ENCODE peak calls at places on chromosomes 11 and 22, in seven cellular contexts. One of them, this sample, is unnamed.
A peak's percentile ranks its signal among the peaks of the same experiment; 100 is the strongest.

GRCh38 chr22:36374603-36375024 is 13.2 kb downstream of the MYH9 start:
- DNase-seq in esophagus squamous epithelium: no peak
- DNase-seq in keratinocyte: no peak
- DNase-seq in fibroblast of mammary gland: peak; percentile 84
- DNase-seq in A549: no peak
- DNase-seq in thoracic aorta: no peak
- DNase-seq in adrenal gland: no peak
- DNase-seq in this sample: peak; percentile 78

GRCh38 chr11:62980133-62980760 is 4.5 kb downstream of the SLC22A6 start:
- DNase-seq in esophagus squamous epithelium: no peak
- DNase-seq in keratinocyte: no peak
- DNase-seq in fibroblast of mammary gland: peak; percentile 2
- DNase-seq in A549: no peak
- DNase-seq in thoracic aorta: no peak
- DNase-seq in adrenal gland: no peak
- DNase-seq in this sample: no peak

GRCh38 chr11:76419896-76420295 is 24.9 kb upstream of the EMSY start:
- DNase-seq in esophagus squamous epithelium: no peak
- DNase-seq in keratinocyte: no peak
- DNase-seq in fibroblast of mammary gland: peak; percentile 6
- DNase-seq in A549: peak; percentile 60
- DNase-seq in thoracic aorta: no peak
- DNase-seq in adrenal gland: no peak
- DNase-seq in this sample: no peak

GRCh38 chr22:23816552-23816976 is 22.2 kb downstream of the DERL3 start:
- DNase-seq in esophagus squamous epithelium: no peak
- DNase-seq in keratinocyte: no peak
- DNase-seq in fibroblast of mammary gland: no peak
- DNase-seq in A549: no peak
- DNase-seq in thoracic aorta: no peak
- DNase-seq in adrenal gland: no peak
- DNase-seq in this sample: no peak

GRCh38 chr11:79263001-79263400 is 177.8 kb downstream of the TENM4 start:
- DNase-seq in esophagus squamous epithelium: no peak
- DNase-seq in keratinocyte: no peak
- DNase-seq in fibroblast of mammary gland: no peak
- DNase-seq in A549: no peak
- DNase-seq in thoracic aorta: no peak
- DNase-seq in adrenal gland: no peak
- DNase-seq in this sample: no peak

GRCh38 chr11:64057890-64058289 is 22.2 kb downstream of the FLRT1 start:
- DNase-seq in esophagus squamous epithelium: no peak
- DNase-seq in keratinocyte: no peak
- DNase-seq in fibroblast of mammary gland: no peak
- DNase-seq in A549: no peak
- DNase-seq in thoracic aorta: no peak
- DNase-seq in adrenal gland: no peak
- DNase-seq in this sample: no peak

GRCh38 chr22:47619631-47620030 is 857.2 kb downstream of the TBC1D22A start:
- DNase-seq in esophagus squamous epithelium: no peak
- DNase-seq in keratinocyte: no peak
- DNase-seq in fibroblast of mammary gland: no peak
- DNase-seq in A549: no peak
- DNase-seq in thoracic aorta: no peak
- DNase-seq in adrenal gland: peak; percentile 38
- DNase-seq in this sample: peak; percentile 19

GRCh38 chr11:16096336-16096735 is 260.0 kb downstream of the SOX6 start:
- DNase-seq in esophagus squamous epithelium: no peak
- DNase-seq in keratinocyte: no peak
- DNase-seq in fibroblast of mammary gland: no peak
- DNase-seq in A549: no peak
- DNase-seq in thoracic aorta: no peak
- DNase-seq in adrenal gland: no peak
- DNase-seq in this sample: no peak

GRCh38 chr11:11746454-11746853 is 95.3 kb upstream of the USP47 start:
- DNase-seq in esophagus squamous epithelium: no peak
- DNase-seq in keratinocyte: no peak
- DNase-seq in fibroblast of mammary gland: no peak
- DNase-seq in A549: no peak
- DNase-seq in thoracic aorta: no peak
- DNase-seq in adrenal gland: no peak
- DNase-seq in this sample: no peak

GRCh38 chr11:78841451-78842060 is 266.9 kb upstream of the NARS2 start:
- DNase-seq in esophagus squamous epithelium: no peak
- DNase-seq in keratinocyte: no peak
- DNase-seq in fibroblast of mammary gland: peak; percentile 58
- DNase-seq in A549: no peak
- DNase-seq in thoracic aorta: no peak
- DNase-seq in adrenal gland: no peak
- DNase-seq in this sample: no peak

GRCh38 chr11:69657911-69658605 is 17.1 kb downstream of the LTO1 start:
- DNase-seq in esophagus squamous epithelium: no peak
- DNase-seq in keratinocyte: no peak
- DNase-seq in fibroblast of mammary gland: no peak
- DNase-seq in A549: no peak
- DNase-seq in thoracic aorta: no peak
- DNase-seq in adrenal gland: no peak
- DNase-seq in this sample: no peak

GRCh38 chr22:35150163-35151107 is 84.5 kb downstream of the ISX start:
- DNase-seq in esophagus squamous epithelium: no peak
- DNase-seq in keratinocyte: no peak
- DNase-seq in fibroblast of mammary gland: peak; percentile 37
- DNase-seq in A549: peak; percentile 13
- DNase-seq in thoracic aorta: no peak
- DNase-seq in adrenal gland: peak; percentile 73
- DNase-seq in this sample: no peak

GRCh38 chr11:45383229-45383628 is 97.1 kb upstream of the SYT13 start:
- DNase-seq in esophagus squamous epithelium: no peak
- DNase-seq in keratinocyte: no peak
- DNase-seq in fibroblast of mammary gland: peak; percentile 33
- DNase-seq in A549: no peak
- DNase-seq in thoracic aorta: no peak
- DNase-seq in adrenal gland: no peak
- DNase-seq in this sample: no peak

GRCh38 chr11:76626921-76627391 is 43.6 kb downstream of the LRRC32 start:
- DNase-seq in esophagus squamous epithelium: no peak
- DNase-seq in keratinocyte: no peak
- DNase-seq in fibroblast of mammary gland: no peak
- DNase-seq in A549: no peak
- DNase-seq in thoracic aorta: no peak
- DNase-seq in adrenal gland: peak; percentile 46
- DNase-seq in this sample: peak; percentile 89

GRCh38 chr11:103898065-103898464 is 138.4 kb upstream of the DDI1 start:
- DNase-seq in esophagus squamous epithelium: no peak
- DNase-seq in keratinocyte: no peak
- DNase-seq in fibroblast of mammary gland: no peak
- DNase-seq in A549: no peak
- DNase-seq in thoracic aorta: no peak
- DNase-seq in adrenal gland: no peak
- DNase-seq in this sample: no peak

GRCh38 chr22:19974233-19974861 is 32.7 kb upstream of the TXNRD2 start:
- DNase-seq in esophagus squamous epithelium: no peak
- DNase-seq in keratinocyte: no peak
- DNase-seq in fibroblast of mammary gland: peak; percentile 43
- DNase-seq in A549: peak; percentile 57
- DNase-seq in thoracic aorta: no peak
- DNase-seq in adrenal gland: peak; percentile 80
- DNase-seq in this sample: no peak

GRCh38 chr11:2661173-2662023 is 38.4 kb downstream of the KCNQ1OT1 start:
- DNase-seq in esophagus squamous epithelium: no peak
- DNase-seq in keratinocyte: no peak
- DNase-seq in fibroblast of mammary gland: no peak
- DNase-seq in A549: no peak
- DNase-seq in thoracic aorta: no peak
- DNase-seq in adrenal gland: peak; percentile 45
- DNase-seq in this sample: no peak

GRCh38 chr11:45266693-45267451 is 19.3 kb downstream of the SYT13 start:
- DNase-seq in esophagus squamous epithelium: no peak
- DNase-seq in keratinocyte: no peak
- DNase-seq in fibroblast of mammary gland: no peak
- DNase-seq in A549: no peak
- DNase-seq in thoracic aorta: no peak
- DNase-seq in adrenal gland: no peak
- DNase-seq in this sample: no peak

GRCh38 chr11:67357831-67358555 is 4.6 kb upstream of the POLD4 start:
- DNase-seq in esophagus squamous epithelium: no peak
- DNase-seq in keratinocyte: no peak
- DNase-seq in fibroblast of mammary gland: peak; percentile 50
- DNase-seq in A549: peak; percentile 43
- DNase-seq in thoracic aorta: no peak
- DNase-seq in adrenal gland: no peak
- DNase-seq in this sample: no peak

GRCh38 chr11:109731451-109731850 is 309.5 kb downstream of the C11orf87 start:
- DNase-seq in esophagus squamous epithelium: no peak
- DNase-seq in keratinocyte: no peak
- DNase-seq in fibroblast of mammary gland: no peak
- DNase-seq in A549: no peak
- DNase-seq in thoracic aorta: no peak
- DNase-seq in adrenal gland: no peak
- DNase-seq in this sample: no peak

GRCh38 chr11:46386674-46387073 is 4.9 kb downstream of the CHRM4 start:
- DNase-seq in esophagus squamous epithelium: no peak
- DNase-seq in keratinocyte: peak; percentile 35
- DNase-seq in fibroblast of mammary gland: peak; percentile 52
- DNase-seq in A549: no peak
- DNase-seq in thoracic aorta: no peak
- DNase-seq in adrenal gland: no peak
- DNase-seq in this sample: no peak

GRCh38 chr11:61054513-61054912 is 47.8 kb upstream of the CD5 start:
- DNase-seq in esophagus squamous epithelium: no peak
- DNase-seq in keratinocyte: no peak
- DNase-seq in fibroblast of mammary gland: no peak
- DNase-seq in A549: no peak
- DNase-seq in thoracic aorta: no peak
- DNase-seq in adrenal gland: no peak
- DNase-seq in this sample: no peak

GRCh38 chr22:46537221-46537945 is at the start of gene CELSR1:
- DNase-seq in esophagus squamous epithelium: no peak
- DNase-seq in keratinocyte: no peak
- DNase-seq in fibroblast of mammary gland: no peak
- DNase-seq in A549: peak; percentile 72
- DNase-seq in thoracic aorta: no peak
- DNase-seq in adrenal gland: no peak
- DNase-seq in this sample: no peak

GRCh38 chr11:56906683-56907148 is 82.0 kb upstream of the OR5AK2 start:
- DNase-seq in esophagus squamous epithelium: no peak
- DNase-seq in keratinocyte: peak; percentile 71
- DNase-seq in fibroblast of mammary gland: no peak
- DNase-seq in A549: peak; percentile 33
- DNase-seq in thoracic aorta: no peak
- DNase-seq in adrenal gland: no peak
- DNase-seq in this sample: no peak

GRCh38 chr11:106369224-106369623 is 291.8 kb downstream of the AASDHPPT start:
- DNase-seq in esophagus squamous epithelium: no peak
- DNase-seq in keratinocyte: no peak
- DNase-seq in fibroblast of mammary gland: peak; percentile 9
- DNase-seq in A549: no peak
- DNase-seq in thoracic aorta: no peak
- DNase-seq in adrenal gland: no peak
- DNase-seq in this sample: no peak
- TF ChIP-seq CTCF in esophagus squamous epithelium: no peak
- TF ChIP-seq CTCF in keratinocyte: no peak
- TF ChIP-seq CTCF in fibroblast of mammary gland: peak; percentile 2
- TF ChIP-seq CTCF in A549: no peak
- TF ChIP-seq CTCF in thoracic aorta: no peak
- TF ChIP-seq CTCF in adrenal gland: no peak
- TF ChIP-seq CTCF in this sample: no peak

DNA sequence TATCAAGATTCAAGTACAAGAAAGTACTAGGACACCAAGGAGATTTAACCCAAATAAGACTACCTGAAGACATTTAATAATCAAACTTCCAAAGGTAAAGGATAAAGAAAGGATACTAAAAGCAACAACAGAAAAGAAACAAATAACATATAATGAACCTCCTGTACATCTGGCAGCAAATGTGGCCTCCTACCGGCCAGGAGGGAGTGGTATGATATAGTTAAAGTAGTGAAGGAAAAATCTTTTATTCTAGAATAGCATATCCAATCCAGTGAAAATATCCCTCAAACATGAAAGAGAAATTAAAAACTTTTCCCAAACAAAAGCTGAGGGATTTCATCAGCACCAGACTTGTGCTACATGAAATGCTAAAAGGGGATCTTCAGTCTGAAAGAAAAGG is 104.7 kb upstream of the GUCY1A2 start:
- DNase-seq in esophagus squamous epithelium: no peak
- DNase-seq in keratinocyte: no peak
- DNase-seq in fibroblast of mammary gland: no peak
- DNase-seq in A549: no peak
- DNase-seq in thoracic aorta: no peak
- DNase-seq in adrenal gland: no peak
- DNase-seq in this sample: no peak
- TF ChIP-seq CTCF in esophagus squamous epithelium: no peak
- TF ChIP-seq CTCF in keratinocyte: no peak
- TF ChIP-seq CTCF in fibroblast of mammary gland: peak; percentile 6
- TF ChIP-seq CTCF in A549: no peak
- TF ChIP-seq CTCF in thoracic aorta: no peak
- TF ChIP-seq CTCF in adrenal gland: no peak
- TF ChIP-seq CTCF in this sample: no peak

GRCh38 chr11:32870676-32871075 is 21.9 kb upstream of the QSER1 start:
- DNase-seq in esophagus squamous epithelium: no peak
- DNase-seq in keratinocyte: no peak
- DNase-seq in fibroblast of mammary gland: no peak
- DNase-seq in A549: no peak
- DNase-seq in thoracic aorta: no peak
- DNase-seq in adrenal gland: no peak
- DNase-seq in this sample: no peak
- TF ChIP-seq CTCF in esophagus squamous epithelium: no peak
- TF ChIP-seq CTCF in keratinocyte: no peak
- TF ChIP-seq CTCF in fibroblast of mammary gland: peak; percentile 36
- TF ChIP-seq CTCF in A549: peak; percentile 30
- TF ChIP-seq CTCF in thoracic aorta: no peak
- TF ChIP-seq CTCF in adrenal gland: no peak
- TF ChIP-seq CTCF in this sample: peak; percentile 28

DNA sequence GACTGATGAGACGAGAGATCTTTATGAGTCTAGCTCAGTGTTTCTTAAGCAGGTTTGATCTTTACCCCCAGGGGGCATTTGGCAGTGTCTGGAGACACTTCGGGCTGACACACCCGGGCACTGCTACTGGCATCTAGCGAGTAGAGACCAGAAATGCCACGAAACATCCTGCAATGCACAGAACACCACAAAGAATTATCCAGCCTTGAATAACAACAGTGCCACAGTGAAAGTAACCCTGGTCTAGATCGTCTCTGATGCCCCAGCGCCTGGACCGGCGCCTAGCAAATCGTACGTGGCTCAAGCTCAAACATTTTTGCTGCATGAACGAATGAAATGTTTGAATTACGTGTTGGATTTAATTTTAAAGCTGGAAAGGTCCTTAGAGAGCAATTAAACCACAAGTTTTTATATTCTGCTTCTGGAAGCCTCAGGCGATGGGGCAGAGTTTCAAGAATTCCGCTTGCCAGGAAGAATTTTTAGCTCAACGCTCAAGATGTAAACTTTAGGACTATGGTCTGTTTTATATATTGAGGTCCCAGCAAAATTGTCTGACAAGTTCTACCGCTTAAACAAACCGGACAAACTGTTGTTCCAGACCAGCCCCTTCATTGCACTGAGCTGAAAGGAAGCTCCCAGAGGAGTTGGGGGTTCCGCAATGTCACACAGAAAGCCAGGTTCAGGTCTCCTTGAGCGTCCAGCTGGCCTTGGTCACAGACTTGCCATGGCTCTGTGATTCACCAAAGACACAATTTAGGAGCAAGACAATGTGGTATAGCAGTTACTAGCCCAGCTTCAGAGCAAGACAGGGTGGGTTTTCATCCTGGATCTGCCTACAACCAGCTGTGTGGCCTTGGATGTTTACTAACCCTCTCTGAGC is 44.2 kb upstream of the SMTN start:
- DNase-seq in esophagus squamous epithelium: no peak
- DNase-seq in keratinocyte: no peak
- DNase-seq in fibroblast of mammary gland: peak; percentile 57
- DNase-seq in A549: no peak
- DNase-seq in thoracic aorta: no peak
- DNase-seq in adrenal gland: no peak
- DNase-seq in this sample: no peak
- TF ChIP-seq CTCF in esophagus squamous epithelium: no peak
- TF ChIP-seq CTCF in keratinocyte: peak; percentile 38
- TF ChIP-seq CTCF in fibroblast of mammary gland: peak; percentile 8
- TF ChIP-seq CTCF in A549: peak; percentile 9
- TF ChIP-seq CTCF in thoracic aorta: no peak
- TF ChIP-seq CTCF in adrenal gland: no peak
- TF ChIP-seq CTCF in this sample: no peak

This sample was measured in CD14-positive monocyte.